ENCODE peak calls at places on chromosomes 13 and 19, in five cellular contexts. X is HCT116, C is GM12878, P is K562, N is H1. O is an unnamed sample.
A peak's percentile ranks its signal among the peaks of the same experiment; 100 is the strongest.

GRCh38 chr19:17648097-17648660 is 40.0 kb downstream of the UNC13A start:
- DNase-seq in X (no peak), C (no peak), P (peak; percentile 96), N (no peak), O (peak; percentile 33)

GRCh38 chr19:507286-508203 is at the start of gene TPGS1:
- DNase-seq in X (peak; percentile 40), C (no peak), P (peak; percentile 76), N (no peak), O (peak; percentile 83)

GRCh38 chr19:1223018-1223855 is 14.6 kb downstream of the CBARP start:
- DNase-seq in X (no peak), C (no peak), P (no peak), N (no peak), O (no peak)

GRCh38 chr19:32661318-32661717 is 13.7 kb downstream of the ANKRD27 start:
- DNase-seq in X (no peak), C (no peak), P (no peak), N (no peak), O (no peak)

GRCh38 chr19:42289556-42290041 is 12.3 kb upstream of the PRR19 start:
- DNase-seq in X (no peak), C (no peak), P (no peak), N (no peak), O (no peak)

GRCh38 chr13:99351772-99352171 is 44.6 kb upstream of the GPR183 start:
- DNase-seq in X (no peak), C (no peak), P (no peak), N (no peak), O (no peak)

GRCh38 chr13:101706651-101707050 is 254.2 kb downstream of the ITGBL1 start:
- DNase-seq in X (no peak), C (no peak), P (no peak), N (no peak), O (no peak)

GRCh38 chr19:3186377-3186688 is 603 bp downstream of the NCLN start:
- DNase-seq in X (no peak), C (no peak), P (no peak), N (no peak), O (no peak)

GRCh38 chr19:52258426-52258825 is 11.0 kb upstream of the ZNF766 start:
- DNase-seq in X (no peak), C (no peak), P (no peak), N (no peak), O (no peak)

GRCh38 chr13:89550842-89551422 is 1796.6 kb upstream of the MIR17HG start:
- DNase-seq in X (no peak), C (no peak), P (no peak), N (no peak), O (no peak)

GRCh38 chr19:14091086-14091884 is 734 bp upstream of the SAMD1 start:
- DNase-seq in X (no peak), C (no peak), P (peak; percentile 88), N (no peak), O (peak; percentile 78)

DNA sequence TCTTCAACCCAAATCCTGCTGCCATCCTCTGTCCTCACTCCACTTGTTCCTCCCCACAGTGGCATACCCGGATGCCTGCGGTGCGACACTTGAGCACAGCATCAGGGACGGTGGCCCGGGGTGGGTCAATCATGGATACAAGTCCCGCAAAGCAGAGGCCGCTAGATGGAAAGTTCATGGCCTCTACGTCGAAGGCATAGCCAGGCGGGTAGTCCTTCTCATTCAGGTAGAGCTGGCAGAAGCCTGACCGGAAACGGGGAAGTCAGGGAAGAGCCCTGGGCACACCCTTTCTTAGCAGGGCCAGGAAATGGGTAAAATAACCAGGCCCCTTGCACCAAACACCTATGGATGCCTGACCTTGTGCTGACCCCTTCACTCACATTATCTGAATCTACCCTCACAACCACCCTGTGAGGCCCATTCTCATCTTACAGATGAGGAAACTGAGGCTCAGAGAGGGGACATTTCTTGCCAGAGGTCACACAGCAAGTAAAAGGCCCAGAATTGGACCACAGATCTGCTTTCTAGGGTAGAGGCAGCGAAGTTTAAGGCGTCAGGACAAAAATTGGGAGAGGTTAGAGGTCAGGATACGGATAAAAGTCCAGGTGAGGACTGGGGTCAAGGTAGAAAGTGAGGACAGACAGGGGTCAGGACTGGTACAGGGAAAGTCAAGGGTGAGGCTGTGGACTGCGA is 6.5 kb downstream of the ATP4A start:
- DNase-seq in X (no peak), C (no peak), P (no peak), N (no peak), O (no peak)
- TF ChIP-seq JUND in X (no peak), C (no peak), P (no peak), N (no peak), O (no peak)

DNA sequence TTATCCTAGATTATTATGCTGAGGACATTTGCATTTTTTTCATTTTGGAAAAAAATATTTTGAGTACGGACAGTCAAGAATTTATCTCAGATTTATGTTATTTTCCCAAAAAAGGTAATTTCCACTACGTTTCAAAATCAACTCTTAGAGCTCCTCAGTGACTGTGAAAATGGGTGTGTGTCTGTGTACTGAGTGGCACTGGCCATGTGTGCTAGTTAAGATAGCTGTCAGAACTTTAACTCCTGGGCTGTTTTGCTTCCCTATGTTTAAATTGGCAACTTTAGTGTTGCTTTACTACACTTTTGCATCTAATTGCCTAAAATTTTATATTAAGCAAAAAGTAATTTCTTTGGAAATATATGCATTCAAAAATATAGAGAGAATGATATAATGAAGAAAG is 927.3 kb downstream of the EFNB2 start:
- DNase-seq in X (no peak), C (no peak), P (no peak), N (no peak), O (no peak)
- TF ChIP-seq JUND in X (no peak), C (no peak), P (no peak), N (no peak), O (no peak)

GRCh38 chr13:39823063-39823713 is 167.7 kb downstream of the COG6 start:
- DNase-seq in X (no peak), C (no peak), P (no peak), N (no peak), O (no peak)

GRCh38 chr13:39820606-39821005 is 165.1 kb downstream of the COG6 start:
- DNase-seq in X (no peak), C (no peak), P (no peak), N (no peak), O (no peak)

GRCh38 chr13:39822437-39822836 is 167.0 kb downstream of the COG6 start:
- DNase-seq in X (no peak), C (no peak), P (no peak), N (no peak), O (no peak)

GRCh38 chr13:39818953-39819352 is 163.5 kb downstream of the COG6 start:
- DNase-seq in X (no peak), C (no peak), P (no peak), N (no peak), O (no peak)

DNA sequence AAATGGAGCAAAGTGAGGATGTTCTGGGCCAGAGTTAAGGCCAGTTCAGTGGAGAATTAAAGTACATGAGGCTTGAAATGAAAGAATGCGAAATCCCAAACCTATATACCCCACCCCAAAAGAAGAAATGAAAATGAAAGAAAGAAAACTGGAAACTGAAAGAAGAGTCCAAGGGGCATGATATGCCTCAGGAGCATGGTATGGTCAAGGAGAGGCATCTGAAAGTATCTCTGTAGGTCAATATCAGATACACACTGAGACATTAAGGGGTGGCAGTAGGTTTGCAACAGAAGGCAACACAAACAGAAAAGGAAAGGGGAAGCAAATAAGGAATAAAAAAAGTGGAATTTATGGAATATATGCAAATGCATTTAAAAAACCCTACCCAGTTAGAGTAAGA is 166.5 kb downstream of the COG6 start:
- DNase-seq in X (no peak), C (no peak), P (no peak), N (no peak), O (no peak)
- TF ChIP-seq JUND in X (no peak), C (no peak), P (no peak), N (no peak), O (no peak)

GRCh38 chr19:49557641-49558325 is 22.6 kb downstream of the NOSIP start:
- DNase-seq in X (no peak), C (no peak), P (no peak), N (no peak), O (no peak)

GRCh38 chr19:49558591-49558990 is 21.8 kb downstream of the NOSIP start:
- DNase-seq in X (no peak), C (no peak), P (no peak), N (no peak), O (no peak)

GRCh38 chr19:49559928-49560327 is 20.4 kb downstream of the NOSIP start:
- DNase-seq in X (no peak), C (no peak), P (no peak), N (no peak), O (no peak)

GRCh38 chr19:49559443-49559842 is 20.9 kb downstream of the NOSIP start:
- DNase-seq in X (no peak), C (no peak), P (no peak), N (no peak), O (no peak)

GRCh38 chr19:49560358-49560900 is 19.9 kb downstream of the NOSIP start:
- DNase-seq in X (no peak), C (no peak), P (peak; percentile 60), N (no peak), O (no peak)
- TF ChIP-seq JUND in X (no peak), C (no peak), P (no peak), N (no peak), O (no peak)

GRCh38 chr13:77506874-77507273 is 28.6 kb upstream of the SCEL start:
- DNase-seq in X (peak; percentile 7), C (no peak), P (no peak), N (no peak), O (peak; percentile 20)
- TF ChIP-seq JUND in X (no peak), C (no peak), P (no peak), N (no peak), O (no peak)

DNA sequence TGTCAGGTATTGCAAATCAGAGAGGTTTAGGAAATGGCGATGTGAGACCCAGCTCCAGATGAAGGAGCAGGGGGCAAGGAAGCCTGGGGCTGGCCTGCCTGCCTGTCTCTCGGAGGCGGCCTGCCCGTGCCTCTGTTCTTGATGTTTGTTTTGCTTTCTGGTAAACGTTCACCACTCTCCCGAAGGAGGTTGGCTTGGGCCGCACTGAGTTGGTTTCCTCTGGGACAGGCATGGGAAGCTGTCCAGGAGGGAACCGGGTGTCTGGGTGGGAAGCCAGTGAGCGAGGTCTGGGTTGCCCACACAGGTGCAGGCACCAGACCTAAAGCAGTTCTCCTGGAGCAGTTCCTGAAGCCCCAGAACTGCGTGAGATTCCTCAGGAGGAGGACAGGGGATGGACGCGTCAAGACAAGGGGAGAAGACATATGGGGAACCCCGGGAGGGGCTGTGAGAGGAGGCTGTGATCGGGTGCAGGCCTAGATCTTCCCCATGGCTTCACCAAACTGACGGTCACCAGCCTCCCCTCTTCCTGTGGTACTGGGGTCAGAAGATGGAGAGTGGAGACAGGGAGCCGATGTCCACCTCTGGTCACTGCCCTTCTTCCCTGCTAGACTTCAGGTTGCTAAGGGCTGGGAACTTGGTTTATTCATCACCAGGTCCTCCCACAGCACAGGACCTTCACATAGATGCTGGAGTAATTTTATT is 15.2 kb downstream of the COL4A2 start:
- DNase-seq in X (no peak), C (no peak), P (no peak), N (no peak), O (no peak)
- TF ChIP-seq JUND in X (no peak), C (no peak), P (no peak), N (no peak), O (no peak)

DNA sequence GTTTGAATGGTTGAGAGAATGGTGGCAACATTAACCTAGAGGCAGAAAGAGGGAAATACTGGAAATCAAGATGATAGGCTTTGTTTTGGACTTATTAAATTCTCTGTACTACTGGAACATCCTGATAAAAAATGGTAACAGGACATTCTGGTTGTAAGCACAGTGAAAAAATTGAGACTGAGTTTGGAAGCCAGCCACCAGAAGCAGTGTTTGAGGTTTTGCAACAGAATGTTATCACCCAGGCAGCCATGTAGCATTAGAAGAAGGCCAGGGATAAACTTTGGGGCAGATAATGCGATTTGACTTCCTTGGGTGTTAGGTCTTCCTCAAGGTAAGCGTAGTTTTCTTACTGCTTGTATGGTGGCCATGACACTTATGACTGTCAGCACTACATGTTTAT is 307.4 kb downstream of the ATP8A2 start:
- DNase-seq in X (no peak), C (no peak), P (no peak), N (no peak), O (no peak)
- TF ChIP-seq JUND in X (no peak), C (no peak), P (no peak), N (no peak), O (no peak)